ENCODE peak calls at places on chromosomes 12 and 14, in nine cellular contexts. S, A, N, T, P, H, K, E and V are unnamed samples.

GRCh38 chr12:2691001-2691339 is 103.8 kb upstream of the FKBP4 start:
- DNase-seq in S (peak), A (peak), N (peak), T (no peak), P (peak), H (no peak), K (no peak), E (no peak), V (peak)

GRCh38 chr14:52059614-52060013 is 9.2 kb downstream of the NID2 start:
- DNase-seq in S (no peak), A (no peak), N (no peak), T (no peak), P (no peak), H (no peak), K (no peak), E (no peak), V (no peak)

GRCh38 chr14:75672588-75673192 is 11.6 kb downstream of the TTLL5 start:
- DNase-seq in S (no peak), A (no peak), N (no peak), T (no peak), P (no peak), H (no peak), K (no peak), E (no peak), V (no peak)

GRCh38 chr14:24150567-24150966 is 3.3 kb downstream of the RNF31 start:
- DNase-seq in S (no peak), A (no peak), N (no peak), T (no peak), P (no peak), H (no peak), K (no peak), E (no peak), V (no peak)

GRCh38 chr12:58757422-58757821 is 162.9 kb downstream of the LRIG3 start:
- DNase-seq in S (peak), A (peak), N (no peak), T (no peak), P (no peak), H (no peak), K (peak), E (peak), V (no peak)

GRCh38 chr12:127559349-127560040 is 707.5 kb upstream of the TMEM132C start:
- DNase-seq in S (peak), A (peak), N (peak), T (peak), P (no peak), H (no peak), K (peak), E (peak), V (peak)

GRCh38 chr14:36655963-36656768 is 5.5 kb upstream of the PAX9 start:
- DNase-seq in S (no peak), A (no peak), N (no peak), T (no peak), P (no peak), H (no peak), K (peak), E (no peak), V (no peak)

GRCh38 chr12:50689437-50689836 is 74.5 kb upstream of the ATF1 start:
- DNase-seq in S (no peak), A (peak), N (no peak), T (no peak), P (no peak), H (no peak), K (no peak), E (no peak), V (no peak)

GRCh38 chr12:56336361-56337167 is 2.1 kb upstream of the IL23A start:
- DNase-seq in S (no peak), A (no peak), N (no peak), T (no peak), P (no peak), H (no peak), K (no peak), E (no peak), V (no peak)

GRCh38 chr12:117119592-117120198 is 20.5 kb upstream of the TESC start:
- DNase-seq in S (peak), A (no peak), N (no peak), T (no peak), P (no peak), H (no peak), K (no peak), E (peak), V (no peak)

GRCh38 chr12:124493809-124494750 is 73.3 kb downstream of the NCOR2 start:
- DNase-seq in S (no peak), A (no peak), N (no peak), T (peak), P (no peak), H (no peak), K (no peak), E (no peak), V (no peak)

GRCh38 chr12:93080994-93081809 is 152.1 kb upstream of the EEA1 start:
- DNase-seq in S (no peak), A (peak), N (no peak), T (no peak), P (no peak), H (no peak), K (no peak), E (peak), V (no peak)

GRCh38 chr14:62759796-62760195 is 285.5 kb downstream of the KCNH5 start:
- DNase-seq in S (no peak), A (no peak), N (no peak), T (no peak), P (no peak), H (no peak), K (no peak), E (no peak), V (no peak)

GRCh38 chr12:19223695-19224094 is 94.2 kb downstream of the PLEKHA5 start:
- DNase-seq in S (no peak), A (peak), N (no peak), T (no peak), P (no peak), H (no peak), K (peak), E (no peak), V (no peak)

GRCh38 chr12:88272456-88272855 is 130.3 kb downstream of the TMTC3 start:
- DNase-seq in S (no peak), A (no peak), N (no peak), T (no peak), P (no peak), H (no peak), K (no peak), E (peak), V (no peak)

GRCh38 chr12:124675881-124676688 is 108.7 kb upstream of the NCOR2 start:
- DNase-seq in S (peak), A (peak), N (no peak), T (no peak), P (no peak), H (no peak), K (peak), E (peak), V (no peak)

GRCh38 chr12:124548854-124549378 is 18.5 kb downstream of the NCOR2 start:
- DNase-seq in S (no peak), A (peak), N (no peak), T (no peak), P (no peak), H (peak), K (peak), E (peak), V (no peak)

GRCh38 chr12:50088577-50089335 is 3.6 kb downstream of the SMARCD1 start:
- DNase-seq in S (peak), A (peak), N (peak), T (peak), P (peak), H (peak), K (peak), E (peak), V (peak)

GRCh38 chr14:91390165-91390778 is 27.3 kb downstream of the CCDC88C start:
- DNase-seq in S (no peak), A (no peak), N (no peak), T (no peak), P (peak), H (no peak), K (no peak), E (no peak), V (no peak)

GRCh38 chr14:101185081-101185835 is 281.7 kb upstream of the RTL1 start:
- DNase-seq in S (no peak), A (no peak), N (no peak), T (no peak), P (no peak), H (peak), K (no peak), E (no peak), V (no peak)

GRCh38 chr14:73467800-73468199 is 9.5 kb upstream of the NUMB start:
- DNase-seq in S (no peak), A (peak), N (no peak), T (no peak), P (no peak), H (no peak), K (no peak), E (peak), V (no peak)

GRCh38 chr12:89977356-89978185 is 268.9 kb upstream of the ATP2B1 start:
- DNase-seq in S (no peak), A (no peak), N (no peak), T (no peak), P (no peak), H (no peak), K (no peak), E (no peak), V (no peak)

GRCh38 chr12:109716512-109717389 is 3.1 kb downstream of the FAM222A start:
- DNase-seq in S (no peak), A (no peak), N (no peak), T (no peak), P (no peak), H (no peak), K (peak), E (no peak), V (no peak)

GRCh38 chr12:110102255-110102654 is 21.9 kb upstream of the IFT81 start:
- DNase-seq in S (peak), A (peak), N (peak), T (no peak), P (peak), H (peak), K (peak), E (peak), V (no peak)

GRCh38 chr12:229441-230191 is 15.7 kb upstream of the SLC6A12 start:
- DNase-seq in S (no peak), A (no peak), N (no peak), T (no peak), P (no peak), H (no peak), K (no peak), E (no peak), V (no peak)

GRCh38 chr12:6982532-6982931 is 11.8 kb downstream of the EMG1 start:
- DNase-seq in S (no peak), A (no peak), N (no peak), T (no peak), P (no peak), H (no peak), K (no peak), E (no peak), V (no peak)

GRCh38 chr12:12469386-12469785 is 93.3 kb downstream of the DUSP16 start:
- DNase-seq in S (no peak), A (no peak), N (no peak), T (no peak), P (no peak), H (no peak), K (no peak), E (no peak), V (no peak)

GRCh38 chr12:19584734-19585133 is 145.4 kb downstream of the AEBP2 start:
- DNase-seq in S (no peak), A (no peak), N (no peak), T (no peak), P (no peak), H (no peak), K (no peak), E (no peak), V (no peak)